ENCODE peak calls at places on chromosomes 3 and 15, in four cellular contexts. One of them, this sample, is unnamed.

GRCh38 chr15:68415501-68416157 is 16.3 kb downstream of the ITGA11 start:
- DNase-seq in stimulated activated effector memory CD8-positive, alpha-beta T cell treated with anti-CD3 and anti-CD28 coated beads, Interleukin-12 subunit alpha, Interleukin-12 subunit beta, amount 100 ng/mL, for 72 hours: peak
- DNase-seq in stimulated activated CD8-positive, alpha-beta memory T cell treated with anti-CD3 and anti-CD28 coated beads, Interleukin-2, amount 100 ng/mL, for 48 hours: no peak
- DNase-seq in right cardiac atrium: peak
- DNase-seq in this sample: no peak

GRCh38 chr15:37516628-37517027 is 416.3 kb upstream of the MEIS2 start:
- DNase-seq in stimulated activated effector memory CD8-positive, alpha-beta T cell treated with anti-CD3 and anti-CD28 coated beads, Interleukin-12 subunit alpha, Interleukin-12 subunit beta, amount 100 ng/mL, for 72 hours: no peak
- DNase-seq in right cardiac atrium: no peak
- DNase-seq in stimulated activated CD8-positive, alpha-beta memory T cell treated with anti-CD3 and anti-CD28 coated beads, Interleukin-2, amount 100 ng/mL, for 48 hours: no peak
- DNase-seq in this sample: no peak

GRCh38 chr15:30903497-30904187 is at the start of gene FAN1:
- DNase-seq in stimulated activated effector memory CD8-positive, alpha-beta T cell treated with anti-CD3 and anti-CD28 coated beads, Interleukin-12 subunit alpha, Interleukin-12 subunit beta, amount 100 ng/mL, for 72 hours: peak
- DNase-seq in stimulated activated CD8-positive, alpha-beta memory T cell treated with anti-CD3 and anti-CD28 coated beads, Interleukin-2, amount 100 ng/mL, for 48 hours: peak
- DNase-seq in right cardiac atrium: peak
- DNase-seq in this sample: peak

GRCh38 chr3:128074851-128075515 is 22.7 kb downstream of the SEC61A1 start:
- DNase-seq in right cardiac atrium: no peak
- DNase-seq in stimulated activated effector memory CD8-positive, alpha-beta T cell treated with anti-CD3 and anti-CD28 coated beads, Interleukin-12 subunit alpha, Interleukin-12 subunit beta, amount 100 ng/mL, for 72 hours: no peak
- DNase-seq in stimulated activated CD8-positive, alpha-beta memory T cell treated with anti-CD3 and anti-CD28 coated beads, Interleukin-2, amount 100 ng/mL, for 48 hours: no peak
- DNase-seq in this sample: no peak

GRCh38 chr3:50971487-50971924 is 296.8 kb downstream of the DOCK3 start:
- DNase-seq in stimulated activated CD8-positive, alpha-beta memory T cell treated with anti-CD3 and anti-CD28 coated beads, Interleukin-2, amount 100 ng/mL, for 48 hours: peak
- DNase-seq in stimulated activated effector memory CD8-positive, alpha-beta T cell treated with anti-CD3 and anti-CD28 coated beads, Interleukin-12 subunit alpha, Interleukin-12 subunit beta, amount 100 ng/mL, for 72 hours: peak
- DNase-seq in right cardiac atrium: no peak
- DNase-seq in this sample: peak

GRCh38 chr15:64755427-64755823 is 20.0 kb downstream of the RBPMS2 start:
- DNase-seq in right cardiac atrium: no peak
- DNase-seq in stimulated activated CD8-positive, alpha-beta memory T cell treated with anti-CD3 and anti-CD28 coated beads, Interleukin-2, amount 100 ng/mL, for 48 hours: no peak
- DNase-seq in stimulated activated effector memory CD8-positive, alpha-beta T cell treated with anti-CD3 and anti-CD28 coated beads, Interleukin-12 subunit alpha, Interleukin-12 subunit beta, amount 100 ng/mL, for 72 hours: no peak
- DNase-seq in this sample: no peak

GRCh38 chr15:77659350-77660321 is 26.9 kb upstream of the LINGO1 start:
- DNase-seq in stimulated activated effector memory CD8-positive, alpha-beta T cell treated with anti-CD3 and anti-CD28 coated beads, Interleukin-12 subunit alpha, Interleukin-12 subunit beta, amount 100 ng/mL, for 72 hours: peak
- DNase-seq in right cardiac atrium: peak
- DNase-seq in stimulated activated CD8-positive, alpha-beta memory T cell treated with anti-CD3 and anti-CD28 coated beads, Interleukin-2, amount 100 ng/mL, for 48 hours: peak
- DNase-seq in this sample: peak

GRCh38 chr3:8959683-8960082 is 3.6 kb downstream of the RAD18 start:
- DNase-seq in stimulated activated effector memory CD8-positive, alpha-beta T cell treated with anti-CD3 and anti-CD28 coated beads, Interleukin-12 subunit alpha, Interleukin-12 subunit beta, amount 100 ng/mL, for 72 hours: no peak
- DNase-seq in stimulated activated CD8-positive, alpha-beta memory T cell treated with anti-CD3 and anti-CD28 coated beads, Interleukin-2, amount 100 ng/mL, for 48 hours: no peak
- DNase-seq in right cardiac atrium: no peak
- DNase-seq in this sample: no peak

GRCh38 chr3:83224101-83224868 is 1462.8 kb upstream of the GBE1 start:
- DNase-seq in right cardiac atrium: no peak
- DNase-seq in stimulated activated effector memory CD8-positive, alpha-beta T cell treated with anti-CD3 and anti-CD28 coated beads, Interleukin-12 subunit alpha, Interleukin-12 subunit beta, amount 100 ng/mL, for 72 hours: no peak
- DNase-seq in stimulated activated CD8-positive, alpha-beta memory T cell treated with anti-CD3 and anti-CD28 coated beads, Interleukin-2, amount 100 ng/mL, for 48 hours: no peak
- DNase-seq in this sample: no peak

GRCh38 chr15:31215490-31216209 is 111.0 kb upstream of the KLF13 start:
- DNase-seq in stimulated activated effector memory CD8-positive, alpha-beta T cell treated with anti-CD3 and anti-CD28 coated beads, Interleukin-12 subunit alpha, Interleukin-12 subunit beta, amount 100 ng/mL, for 72 hours: peak
- DNase-seq in stimulated activated CD8-positive, alpha-beta memory T cell treated with anti-CD3 and anti-CD28 coated beads, Interleukin-2, amount 100 ng/mL, for 48 hours: peak
- DNase-seq in right cardiac atrium: peak
- DNase-seq in this sample: peak

GRCh38 chr3:83953417-83954089 is 1005.2 kb upstream of the CADM2 start:
- DNase-seq in right cardiac atrium: no peak
- DNase-seq in stimulated activated effector memory CD8-positive, alpha-beta T cell treated with anti-CD3 and anti-CD28 coated beads, Interleukin-12 subunit alpha, Interleukin-12 subunit beta, amount 100 ng/mL, for 72 hours: no peak
- DNase-seq in stimulated activated CD8-positive, alpha-beta memory T cell treated with anti-CD3 and anti-CD28 coated beads, Interleukin-2, amount 100 ng/mL, for 48 hours: no peak
- DNase-seq in this sample: no peak

GRCh38 chr3:64399205-64399800 is 174.0 kb upstream of the PRICKLE2 start:
- DNase-seq in stimulated activated effector memory CD8-positive, alpha-beta T cell treated with anti-CD3 and anti-CD28 coated beads, Interleukin-12 subunit alpha, Interleukin-12 subunit beta, amount 100 ng/mL, for 72 hours: peak
- DNase-seq in right cardiac atrium: no peak
- DNase-seq in stimulated activated CD8-positive, alpha-beta memory T cell treated with anti-CD3 and anti-CD28 coated beads, Interleukin-2, amount 100 ng/mL, for 48 hours: no peak
- DNase-seq in this sample: peak

GRCh38 chr15:70084461-70084860 is 13.3 kb downstream of the TLE3 start:
- DNase-seq in stimulated activated effector memory CD8-positive, alpha-beta T cell treated with anti-CD3 and anti-CD28 coated beads, Interleukin-12 subunit alpha, Interleukin-12 subunit beta, amount 100 ng/mL, for 72 hours: no peak
- DNase-seq in right cardiac atrium: no peak
- DNase-seq in stimulated activated CD8-positive, alpha-beta memory T cell treated with anti-CD3 and anti-CD28 coated beads, Interleukin-2, amount 100 ng/mL, for 48 hours: no peak
- DNase-seq in this sample: no peak

GRCh38 chr3:138230525-138230924 is 43.4 kb downstream of the ARMC8 start:
- DNase-seq in stimulated activated effector memory CD8-positive, alpha-beta T cell treated with anti-CD3 and anti-CD28 coated beads, Interleukin-12 subunit alpha, Interleukin-12 subunit beta, amount 100 ng/mL, for 72 hours: no peak
- DNase-seq in right cardiac atrium: no peak
- DNase-seq in stimulated activated CD8-positive, alpha-beta memory T cell treated with anti-CD3 and anti-CD28 coated beads, Interleukin-2, amount 100 ng/mL, for 48 hours: no peak
- DNase-seq in this sample: no peak

GRCh38 chr3:129360705-129361460 is 67.6 kb downstream of the EFCAB12 start:
- DNase-seq in stimulated activated CD8-positive, alpha-beta memory T cell treated with anti-CD3 and anti-CD28 coated beads, Interleukin-2, amount 100 ng/mL, for 48 hours: no peak
- DNase-seq in stimulated activated effector memory CD8-positive, alpha-beta T cell treated with anti-CD3 and anti-CD28 coated beads, Interleukin-12 subunit alpha, Interleukin-12 subunit beta, amount 100 ng/mL, for 72 hours: no peak
- DNase-seq in right cardiac atrium: no peak
- DNase-seq in this sample: no peak